ENCODE peak calls at places on chromosome X, in ten cellular contexts. W is effector memory CD4-positive, alpha-beta T cell; E is heart right ventricle; A is HCT116; C is cardiac muscle cell; P is mesendoderm; I is Peyer's patch; Z is left ventricle myocardium inferior; M is psoas muscle; G is lung. J is an unnamed sample. For H3K4me1, the result is how much of the 10 kb centered on the place peaks cover.

GRCh38 chrX:55161581-55161980 is 58.6 kb upstream of the PAGE5 start:
- DNase-seq in W (no peak), E (no peak), A (no peak), C (peak), P (peak), I (no peak), Z (no peak), M (no peak), G (no peak), J (no peak)

GRCh38 chrX:20267924-20268701 is 1.4 kb upstream of the RPS6KA3 start:
- DNase-seq in W (no peak), E (peak), A (no peak), C (peak), P (peak), I (peak), Z (peak), M (peak), G (peak), J (no peak)

GRCh38 chrX:134146493-134146892 is 90.5 kb upstream of the CCDC160 start:
- DNase-seq in W (no peak), E (no peak), A (no peak), C (no peak), P (peak), I (no peak), Z (no peak), M (no peak), G (no peak), J (no peak)

GRCh38 chrX:39165185-39165584 is 363.9 kb downstream of the MID1IP1 start:
- DNase-seq in W (no peak), E (no peak), A (no peak), C (no peak), P (no peak), I (no peak), Z (no peak), M (no peak), G (no peak), J (no peak)

GRCh38 chrX:16745659-16746058 is 26.2 kb downstream of the SYAP1 start:
- DNase-seq in W (no peak), E (no peak), A (no peak), C (no peak), P (no peak), I (no peak), Z (no peak), M (no peak), G (no peak), J (no peak)

GRCh38 chrX:74286950-74287349 is 17.0 kb upstream of the ZCCHC13 start:
- DNase-seq in W (no peak), E (no peak), A (no peak), C (peak), P (no peak), I (no peak), Z (no peak), M (no peak), G (no peak), J (no peak)

GRCh38 chrX:84153538-84153937 is 34.5 kb downstream of the RPS6KA6 start:
- DNase-seq in W (no peak), E (no peak), A (no peak), C (peak), P (peak), I (no peak), Z (no peak), M (no peak), G (no peak), J (no peak)

GRCh38 chrX:112961981-112962380 is 121.3 kb upstream of the AMOT start:
- DNase-seq in W (no peak), E (no peak), A (no peak), C (peak), P (peak), I (no peak), Z (no peak), M (no peak), G (no peak), J (no peak)

GRCh38 chrX:69136546-69137331 is 28.5 kb downstream of the PJA1 start:
- DNase-seq in W (no peak), E (peak), A (no peak), C (peak), P (peak), I (no peak), Z (peak), M (peak), G (no peak), J (no peak)

GRCh38 chrX:143873343-143873742 is 10.5 kb upstream of the UBE2NL start:
- DNase-seq in W (no peak), E (no peak), A (no peak), C (peak), P (no peak), I (no peak), Z (no peak), M (no peak), G (no peak), J (no peak)

GRCh38 chrX:84453351-84454246 is 48.7 kb downstream of the HDX start:
- DNase-seq in W (no peak), E (no peak), A (no peak), C (no peak), P (no peak), I (no peak), Z (peak), M (no peak), G (no peak), J (no peak)

GRCh38 chrX:139203681-139204575 is 326.6 kb upstream of the F9 start:
- DNase-seq in W (no peak), E (peak), A (no peak), C (peak), P (peak), I (no peak), Z (no peak), M (peak), G (no peak), J (no peak)

GRCh38 chrX:48540480-48540879 is 966 bp downstream of the TBC1D25 start:
- DNase-seq in W (no peak), E (no peak), A (no peak), C (no peak), P (peak), I (no peak), Z (no peak), M (no peak), G (no peak), J (no peak)

GRCh38 chrX:136195247-136195646 is 47.9 kb downstream of the FHL1 start:
- DNase-seq in W (no peak), E (no peak), A (no peak), C (no peak), P (no peak), I (no peak), Z (no peak), M (no peak), G (no peak), J (no peak)

GRCh38 chrX:69072486-69073006 is 92.7 kb downstream of the PJA1 start:
- DNase-seq in W (no peak), E (no peak), A (no peak), C (no peak), P (no peak), I (no peak), Z (no peak), M (no peak), G (no peak), J (no peak)

GRCh38 chrX:46912673-46913491 is 661 bp downstream of the JADE3 start:
- DNase-seq in W (no peak), E (peak), A (no peak), C (peak), P (peak), I (peak), Z (peak), M (peak), G (peak), J (no peak)

GRCh38 chrX:38117485-38117884 is 103.2 kb downstream of the SRPX start:
- DNase-seq in W (no peak), E (no peak), A (no peak), C (peak), P (no peak), I (no peak), Z (no peak), M (no peak), G (no peak), J (no peak)

DNA sequence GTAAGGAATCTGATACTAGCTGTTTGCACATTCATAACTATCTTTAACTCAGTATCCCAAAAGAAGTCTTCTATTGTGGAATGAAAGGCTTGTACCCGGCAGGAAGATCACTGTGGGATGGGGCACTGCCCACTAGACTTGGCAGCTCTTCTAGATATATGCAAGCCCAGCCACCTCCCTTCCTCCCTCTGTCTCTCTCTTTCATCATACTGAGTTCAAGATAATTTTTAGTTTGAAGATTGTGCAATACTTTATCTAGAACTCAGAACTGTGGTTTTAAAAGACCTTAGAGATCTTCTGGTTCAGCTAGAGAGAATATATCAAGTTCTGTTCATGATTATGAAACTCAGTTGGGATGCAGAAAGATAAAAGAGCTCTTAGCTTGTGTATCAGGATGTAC is 22.5 kb upstream of the GPR34 start:
- DNase-seq in W (no peak), E (no peak), A (no peak), C (peak), P (no peak), I (no peak), Z (no peak), M (no peak), G (no peak), J (no peak)
- H3K4me1 ChIP-seq in W (under half), E (under half), A (under half), C (under half), P (under half), I (under half), Z (under half), M (under half), G (under half), J (under half)

DNA sequence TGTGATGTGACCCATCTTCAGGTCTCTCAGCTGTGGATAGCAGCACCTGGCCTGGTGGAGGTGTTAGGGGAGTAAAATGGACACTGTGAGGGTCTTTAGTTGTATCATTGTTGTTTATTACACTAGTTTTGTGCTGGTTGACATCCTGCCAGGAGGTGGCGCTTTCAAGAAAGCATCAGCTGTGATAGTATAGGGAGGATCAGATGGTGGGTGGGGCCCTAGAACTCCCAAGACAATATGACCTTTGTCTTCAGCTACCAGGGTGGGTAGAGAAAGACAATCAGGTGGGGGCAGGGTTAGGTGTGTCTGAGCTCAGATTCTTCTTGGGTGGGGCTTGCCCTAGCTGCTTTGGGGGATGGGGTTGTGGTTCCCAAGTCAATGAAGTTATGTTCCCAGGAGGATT is 162.8 kb downstream of the PPP1R2C start:
- DNase-seq in W (no peak), E (no peak), A (peak), C (peak), P (peak), I (no peak), Z (no peak), M (no peak), G (no peak), J (no peak)
- H3K27ac ChIP-seq in W (no peak), E (no peak), A (no peak), C (no peak), P (peak), I (no peak), Z (no peak), M (no peak), G (no peak), J (no peak)

DNA sequence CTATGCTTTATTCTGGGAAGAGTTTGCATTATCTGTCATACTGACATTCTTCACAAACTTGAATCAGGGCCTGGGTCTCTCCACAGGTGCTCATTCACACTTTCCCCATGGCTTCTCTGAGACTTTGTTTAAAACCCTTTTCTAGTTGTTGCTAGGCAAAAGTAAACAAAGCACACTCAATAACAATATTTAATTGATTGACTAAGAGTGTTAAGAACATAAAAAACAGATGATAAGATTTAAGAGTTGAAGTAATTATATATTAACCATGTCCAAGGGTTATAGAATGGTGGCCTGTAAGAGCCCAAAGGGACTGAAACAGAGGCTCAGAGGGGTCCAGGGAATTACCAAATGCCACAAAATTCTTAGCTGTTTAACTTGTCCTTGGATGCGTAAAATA is 7.1 kb downstream of the MAOA start:
- DNase-seq in W (no peak), E (no peak), A (no peak), C (no peak), P (peak), I (no peak), Z (no peak), M (no peak), G (no peak), J (no peak)
- H3K4me1 ChIP-seq in W (under half), E (under half), A (under half), C (under half), P (under half), I (under half), Z (under half), M (under half), G (under half), J (under half)

GRCh38 chrX:24260827-24261550 is 52.9 kb downstream of the SUPT20HL2 start:
- DNase-seq in W (no peak), E (no peak), A (no peak), C (peak), P (no peak), I (peak), Z (no peak), M (peak), G (no peak), J (no peak)
- H3K27ac ChIP-seq in W (no peak), E (peak), A (no peak), C (no peak), P (no peak), I (peak), Z (peak), M (no peak), G (peak), J (no peak)

GRCh38 chrX:44433556-44433955 is 90.1 kb upstream of the EFHC2 start:
- DNase-seq in W (no peak), E (no peak), A (no peak), C (no peak), P (no peak), I (no peak), Z (no peak), M (no peak), G (no peak), J (no peak)
- H3K4me1 ChIP-seq in W (under half), E (under half), A (under half), C (under half), P (under half), I (under half), Z (under half), M (under half), G (under half), J (under half)

GRCh38 chrX:5726246-5726645 is 502.4 kb downstream of the NLGN4X start:
- DNase-seq in W (no peak), E (no peak), A (no peak), C (no peak), P (no peak), I (no peak), Z (no peak), M (no peak), G (no peak), J (no peak)
- H3K27ac ChIP-seq in W (no peak), E (no peak), A (no peak), C (no peak), P (no peak), I (no peak), Z (no peak), M (no peak), G (no peak), J (no peak)

GRCh38 chrX:129556806-129557315 is 16.8 kb downstream of the OCRL start:
- DNase-seq in W (no peak), E (no peak), A (no peak), C (no peak), P (no peak), I (no peak), Z (no peak), M (no peak), G (no peak), J (no peak)
- H3K4me1 ChIP-seq in W (under half), E (under half), A (under half), C (under half), P (under half), I (under half), Z (under half), M (under half), G (under half), J (under half)